ENCODE peak calls at places on chromosomes 7 and 10, in ten cellular contexts. One of them, this sample, is unnamed.

GRCh38 chr10:683448-684071 is 5.9 kb downstream of the DIP2C start:
- DNase-seq in mammary epithelial cell: no peak
- DNase-seq in dorsolateral prefrontal cortex: no peak
- DNase-seq in lower leg skin: peak
- DNase-seq in nephron progenitor cell: no peak
- DNase-seq in IMR-90: peak
- DNase-seq in heart left ventricle: no peak
- DNase-seq in endothelial cell: no peak
- DNase-seq in glutamatergic neuron: no peak
- DNase-seq in activated CD8-positive, alpha-beta T cell treated with anti-CD3 and anti-CD28 coated beads for 36 hours: no peak
- DNase-seq in this sample: peak

GRCh38 chr7:52260046-52260665 is 775.3 kb upstream of the POM121L12 start:
- DNase-seq in dorsolateral prefrontal cortex: no peak
- DNase-seq in glutamatergic neuron: no peak
- DNase-seq in nephron progenitor cell: no peak
- DNase-seq in mammary epithelial cell: no peak
- DNase-seq in endothelial cell: peak
- DNase-seq in IMR-90: no peak
- DNase-seq in heart left ventricle: no peak
- DNase-seq in lower leg skin: no peak
- DNase-seq in activated CD8-positive, alpha-beta T cell treated with anti-CD3 and anti-CD28 coated beads for 36 hours: no peak
- DNase-seq in this sample: no peak

GRCh38 chr7:132100981-132101380 is 475.3 kb downstream of the PLXNA4 start:
- DNase-seq in dorsolateral prefrontal cortex: no peak
- DNase-seq in endothelial cell: no peak
- DNase-seq in nephron progenitor cell: no peak
- DNase-seq in glutamatergic neuron: no peak
- DNase-seq in lower leg skin: peak
- DNase-seq in heart left ventricle: no peak
- DNase-seq in mammary epithelial cell: no peak
- DNase-seq in IMR-90: no peak
- DNase-seq in activated CD8-positive, alpha-beta T cell treated with anti-CD3 and anti-CD28 coated beads for 36 hours: no peak
- DNase-seq in this sample: no peak

GRCh38 chr10:15419279-15419874 is 48.3 kb upstream of the FAM171A1 start:
- DNase-seq in dorsolateral prefrontal cortex: no peak
- DNase-seq in heart left ventricle: no peak
- DNase-seq in mammary epithelial cell: peak
- DNase-seq in nephron progenitor cell: peak
- DNase-seq in IMR-90: peak
- DNase-seq in activated CD8-positive, alpha-beta T cell treated with anti-CD3 and anti-CD28 coated beads for 36 hours: peak
- DNase-seq in lower leg skin: no peak
- DNase-seq in glutamatergic neuron: peak
- DNase-seq in endothelial cell: peak
- DNase-seq in this sample: peak

GRCh38 chr7:106592282-106593027 is 68.5 kb downstream of the CCDC71L start:
- DNase-seq in dorsolateral prefrontal cortex: no peak
- DNase-seq in mammary epithelial cell: no peak
- DNase-seq in activated CD8-positive, alpha-beta T cell treated with anti-CD3 and anti-CD28 coated beads for 36 hours: no peak
- DNase-seq in nephron progenitor cell: no peak
- DNase-seq in endothelial cell: no peak
- DNase-seq in glutamatergic neuron: no peak
- DNase-seq in IMR-90: no peak
- DNase-seq in lower leg skin: no peak
- DNase-seq in heart left ventricle: no peak
- DNase-seq in this sample: no peak

GRCh38 chr10:101291254-101292193 is 62.3 kb upstream of the LBX1 start:
- DNase-seq in activated CD8-positive, alpha-beta T cell treated with anti-CD3 and anti-CD28 coated beads for 36 hours: peak
- DNase-seq in dorsolateral prefrontal cortex: peak
- DNase-seq in nephron progenitor cell: peak
- DNase-seq in heart left ventricle: peak
- DNase-seq in glutamatergic neuron: peak
- DNase-seq in lower leg skin: no peak
- DNase-seq in IMR-90: peak
- DNase-seq in mammary epithelial cell: no peak
- DNase-seq in endothelial cell: peak
- DNase-seq in this sample: no peak

GRCh38 chr10:95246582-95247051 is 44.2 kb downstream of the PDLIM1 start:
- DNase-seq in IMR-90: peak
- DNase-seq in mammary epithelial cell: peak
- DNase-seq in endothelial cell: peak
- DNase-seq in dorsolateral prefrontal cortex: no peak
- DNase-seq in heart left ventricle: peak
- DNase-seq in nephron progenitor cell: peak
- DNase-seq in lower leg skin: peak
- DNase-seq in activated CD8-positive, alpha-beta T cell treated with anti-CD3 and anti-CD28 coated beads for 36 hours: peak
- DNase-seq in glutamatergic neuron: peak
- DNase-seq in this sample: peak

GRCh38 chr7:134947831-134948230 is 38.5 kb upstream of the AGBL3 start:
- DNase-seq in dorsolateral prefrontal cortex: no peak
- DNase-seq in lower leg skin: no peak
- DNase-seq in nephron progenitor cell: no peak
- DNase-seq in heart left ventricle: no peak
- DNase-seq in glutamatergic neuron: no peak
- DNase-seq in endothelial cell: no peak
- DNase-seq in activated CD8-positive, alpha-beta T cell treated with anti-CD3 and anti-CD28 coated beads for 36 hours: no peak
- DNase-seq in IMR-90: no peak
- DNase-seq in mammary epithelial cell: no peak
- DNase-seq in this sample: no peak

GRCh38 chr7:142300689-142301088 is 42.8 kb upstream of the PRSS58 start:
- DNase-seq in heart left ventricle: no peak
- DNase-seq in nephron progenitor cell: peak
- DNase-seq in mammary epithelial cell: no peak
- DNase-seq in lower leg skin: no peak
- DNase-seq in endothelial cell: peak
- DNase-seq in activated CD8-positive, alpha-beta T cell treated with anti-CD3 and anti-CD28 coated beads for 36 hours: peak
- DNase-seq in IMR-90: no peak
- DNase-seq in glutamatergic neuron: peak
- DNase-seq in dorsolateral prefrontal cortex: no peak
- DNase-seq in this sample: no peak

GRCh38 chr7:142301299-142301698 is 43.4 kb upstream of the PRSS58 start:
- DNase-seq in IMR-90: no peak
- DNase-seq in lower leg skin: no peak
- DNase-seq in heart left ventricle: no peak
- DNase-seq in endothelial cell: no peak
- DNase-seq in mammary epithelial cell: no peak
- DNase-seq in dorsolateral prefrontal cortex: no peak
- DNase-seq in activated CD8-positive, alpha-beta T cell treated with anti-CD3 and anti-CD28 coated beads for 36 hours: no peak
- DNase-seq in glutamatergic neuron: no peak
- DNase-seq in nephron progenitor cell: no peak
- DNase-seq in this sample: no peak

GRCh38 chr7:142303650-142304049 is 45.8 kb upstream of the PRSS58 start:
- DNase-seq in mammary epithelial cell: no peak
- DNase-seq in lower leg skin: no peak
- DNase-seq in endothelial cell: peak
- DNase-seq in dorsolateral prefrontal cortex: no peak
- DNase-seq in IMR-90: no peak
- DNase-seq in heart left ventricle: no peak
- DNase-seq in glutamatergic neuron: no peak
- DNase-seq in nephron progenitor cell: peak
- DNase-seq in activated CD8-positive, alpha-beta T cell treated with anti-CD3 and anti-CD28 coated beads for 36 hours: no peak
- DNase-seq in this sample: no peak

GRCh38 chr7:142299226-142299625 is 41.4 kb upstream of the PRSS58 start:
- DNase-seq in glutamatergic neuron: no peak
- DNase-seq in nephron progenitor cell: no peak
- DNase-seq in activated CD8-positive, alpha-beta T cell treated with anti-CD3 and anti-CD28 coated beads for 36 hours: no peak
- DNase-seq in IMR-90: no peak
- DNase-seq in mammary epithelial cell: no peak
- DNase-seq in lower leg skin: no peak
- DNase-seq in endothelial cell: no peak
- DNase-seq in dorsolateral prefrontal cortex: no peak
- DNase-seq in heart left ventricle: no peak
- DNase-seq in this sample: no peak

DNA sequence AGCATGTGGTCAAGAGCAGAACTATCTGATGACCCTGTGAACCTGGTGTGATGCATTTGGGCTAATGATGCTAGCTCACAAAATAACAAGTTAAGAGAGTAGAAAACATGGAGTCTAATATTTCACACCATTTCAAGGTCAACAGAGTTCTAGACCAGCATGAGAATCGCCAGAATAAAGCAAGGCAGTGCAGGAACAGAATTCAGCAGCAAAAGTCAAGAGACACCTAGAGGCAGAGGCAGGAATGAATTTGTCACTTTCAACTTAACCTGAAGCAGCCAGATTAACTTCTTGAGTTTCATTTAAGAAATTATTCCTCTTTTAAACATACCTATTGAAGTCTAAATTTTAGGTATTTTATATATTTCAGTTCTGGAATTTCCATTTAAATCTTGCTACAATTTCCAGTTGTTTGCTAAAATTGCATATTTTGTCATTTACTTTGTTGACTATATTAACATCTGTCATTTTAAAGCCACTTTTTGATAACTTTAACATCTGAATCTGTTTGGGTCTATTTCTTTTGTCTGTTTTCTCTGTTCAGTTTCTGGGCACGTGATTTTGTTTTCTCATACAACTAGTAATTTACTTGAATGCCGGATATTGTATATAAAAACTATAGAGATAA is 44.2 kb upstream of the PRSS58 start:
- DNase-seq in lower leg skin: no peak
- DNase-seq in endothelial cell: no peak
- DNase-seq in heart left ventricle: no peak
- DNase-seq in IMR-90: no peak
- DNase-seq in dorsolateral prefrontal cortex: no peak
- DNase-seq in nephron progenitor cell: no peak
- DNase-seq in glutamatergic neuron: no peak
- DNase-seq in mammary epithelial cell: no peak
- DNase-seq in activated CD8-positive, alpha-beta T cell treated with anti-CD3 and anti-CD28 coated beads for 36 hours: no peak
- DNase-seq in this sample: peak
- TF ChIP-seq CTCF in lower leg skin: no peak
- TF ChIP-seq CTCF in endothelial cell: peak
- TF ChIP-seq CTCF in heart left ventricle: no peak
- TF ChIP-seq CTCF in IMR-90: peak
- TF ChIP-seq CTCF in dorsolateral prefrontal cortex: peak
- TF ChIP-seq CTCF in nephron progenitor cell: peak
- TF ChIP-seq CTCF in glutamatergic neuron: peak
- TF ChIP-seq CTCF in mammary epithelial cell: peak
- TF ChIP-seq CTCF in activated CD8-positive, alpha-beta T cell treated with anti-CD3 and anti-CD28 coated beads for 36 hours: peak
- TF ChIP-seq CTCF in this sample: peak

GRCh38 chr10:37436361-37436760 is 311.0 kb downstream of the ANKRD30A start:
- DNase-seq in lower leg skin: no peak
- DNase-seq in activated CD8-positive, alpha-beta T cell treated with anti-CD3 and anti-CD28 coated beads for 36 hours: no peak
- DNase-seq in mammary epithelial cell: peak
- DNase-seq in dorsolateral prefrontal cortex: no peak
- DNase-seq in heart left ventricle: no peak
- DNase-seq in nephron progenitor cell: no peak
- DNase-seq in IMR-90: no peak
- DNase-seq in endothelial cell: no peak
- DNase-seq in glutamatergic neuron: no peak
- DNase-seq in this sample: no peak

GRCh38 chr10:37434091-37434490 is 308.7 kb downstream of the ANKRD30A start:
- DNase-seq in dorsolateral prefrontal cortex: no peak
- DNase-seq in lower leg skin: no peak
- DNase-seq in activated CD8-positive, alpha-beta T cell treated with anti-CD3 and anti-CD28 coated beads for 36 hours: no peak
- DNase-seq in heart left ventricle: no peak
- DNase-seq in nephron progenitor cell: no peak
- DNase-seq in glutamatergic neuron: no peak
- DNase-seq in mammary epithelial cell: peak
- DNase-seq in endothelial cell: no peak
- DNase-seq in IMR-90: no peak
- DNase-seq in this sample: peak
- TF ChIP-seq CTCF in dorsolateral prefrontal cortex: no peak
- TF ChIP-seq CTCF in lower leg skin: no peak
- TF ChIP-seq CTCF in activated CD8-positive, alpha-beta T cell treated with anti-CD3 and anti-CD28 coated beads for 36 hours: no peak
- TF ChIP-seq CTCF in heart left ventricle: peak
- TF ChIP-seq CTCF in nephron progenitor cell: no peak
- TF ChIP-seq CTCF in glutamatergic neuron: no peak
- TF ChIP-seq CTCF in mammary epithelial cell: no peak
- TF ChIP-seq CTCF in endothelial cell: no peak
- TF ChIP-seq CTCF in IMR-90: no peak
- TF ChIP-seq CTCF in this sample: peak

GRCh38 chr7:102463841-102464576 is 654 bp downstream of the ALKBH4 start:
- DNase-seq in glutamatergic neuron: no peak
- DNase-seq in IMR-90: no peak
- DNase-seq in activated CD8-positive, alpha-beta T cell treated with anti-CD3 and anti-CD28 coated beads for 36 hours: peak
- DNase-seq in endothelial cell: no peak
- DNase-seq in dorsolateral prefrontal cortex: no peak
- DNase-seq in nephron progenitor cell: peak
- DNase-seq in lower leg skin: no peak
- DNase-seq in heart left ventricle: peak
- DNase-seq in mammary epithelial cell: no peak
- DNase-seq in this sample: no peak

GRCh38 chr7:102459221-102459844 is 5.3 kb downstream of the ALKBH4 start:
- DNase-seq in mammary epithelial cell: no peak
- DNase-seq in glutamatergic neuron: no peak
- DNase-seq in IMR-90: no peak
- DNase-seq in activated CD8-positive, alpha-beta T cell treated with anti-CD3 and anti-CD28 coated beads for 36 hours: no peak
- DNase-seq in endothelial cell: no peak
- DNase-seq in lower leg skin: no peak
- DNase-seq in dorsolateral prefrontal cortex: no peak
- DNase-seq in heart left ventricle: no peak
- DNase-seq in nephron progenitor cell: no peak
- DNase-seq in this sample: no peak

GRCh38 chr7:102456327-102456726 is 8.3 kb downstream of the ALKBH4 start:
- DNase-seq in activated CD8-positive, alpha-beta T cell treated with anti-CD3 and anti-CD28 coated beads for 36 hours: no peak
- DNase-seq in mammary epithelial cell: no peak
- DNase-seq in dorsolateral prefrontal cortex: no peak
- DNase-seq in glutamatergic neuron: no peak
- DNase-seq in IMR-90: peak
- DNase-seq in endothelial cell: no peak
- DNase-seq in lower leg skin: no peak
- DNase-seq in nephron progenitor cell: no peak
- DNase-seq in heart left ventricle: no peak
- DNase-seq in this sample: peak

GRCh38 chr7:102457352-102457924 is 7.2 kb downstream of the ALKBH4 start:
- DNase-seq in glutamatergic neuron: no peak
- DNase-seq in activated CD8-positive, alpha-beta T cell treated with anti-CD3 and anti-CD28 coated beads for 36 hours: no peak
- DNase-seq in nephron progenitor cell: no peak
- DNase-seq in mammary epithelial cell: no peak
- DNase-seq in IMR-90: no peak
- DNase-seq in heart left ventricle: no peak
- DNase-seq in lower leg skin: no peak
- DNase-seq in endothelial cell: no peak
- DNase-seq in dorsolateral prefrontal cortex: no peak
- DNase-seq in this sample: no peak

DNA sequence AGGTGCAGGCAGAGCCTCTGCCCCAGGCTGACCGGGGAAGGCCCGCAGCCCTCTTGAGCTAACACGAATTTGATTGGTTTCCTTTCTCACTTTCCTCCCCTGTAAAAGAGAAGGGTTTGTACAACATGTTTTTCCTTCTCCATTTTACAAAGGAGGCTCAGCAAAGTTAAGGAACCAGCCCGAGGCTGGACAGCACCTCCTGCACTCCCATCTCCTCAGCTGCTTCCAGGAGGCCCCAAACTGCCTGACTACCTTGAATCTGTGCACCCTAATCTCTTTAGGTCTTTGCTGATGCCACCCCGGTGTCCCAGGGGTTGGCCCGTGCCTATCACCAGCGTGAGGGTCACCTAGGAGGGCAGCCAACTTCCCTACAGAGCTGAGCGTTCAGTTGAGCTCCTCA is 4.2 kb downstream of the ALKBH4 start:
- DNase-seq in heart left ventricle: no peak
- DNase-seq in IMR-90: no peak
- DNase-seq in activated CD8-positive, alpha-beta T cell treated with anti-CD3 and anti-CD28 coated beads for 36 hours: no peak
- DNase-seq in mammary epithelial cell: no peak
- DNase-seq in nephron progenitor cell: no peak
- DNase-seq in lower leg skin: no peak
- DNase-seq in glutamatergic neuron: no peak
- DNase-seq in endothelial cell: no peak
- DNase-seq in dorsolateral prefrontal cortex: no peak
- DNase-seq in this sample: no peak
- TF ChIP-seq CTCF in heart left ventricle: no peak
- TF ChIP-seq CTCF in IMR-90: no peak
- TF ChIP-seq CTCF in activated CD8-positive, alpha-beta T cell treated with anti-CD3 and anti-CD28 coated beads for 36 hours: no peak
- TF ChIP-seq CTCF in mammary epithelial cell: no peak
- TF ChIP-seq CTCF in nephron progenitor cell: no peak
- TF ChIP-seq CTCF in lower leg skin: no peak
- TF ChIP-seq CTCF in glutamatergic neuron: no peak
- TF ChIP-seq CTCF in endothelial cell: no peak
- TF ChIP-seq CTCF in dorsolateral prefrontal cortex: no peak
- TF ChIP-seq CTCF in this sample: no peak

GRCh38 chr7:84677386-84677785 is 482.8 kb upstream of the SEMA3A start:
- DNase-seq in dorsolateral prefrontal cortex: no peak
- DNase-seq in heart left ventricle: no peak
- DNase-seq in lower leg skin: peak
- DNase-seq in activated CD8-positive, alpha-beta T cell treated with anti-CD3 and anti-CD28 coated beads for 36 hours: no peak
- DNase-seq in nephron progenitor cell: no peak
- DNase-seq in mammary epithelial cell: peak
- DNase-seq in glutamatergic neuron: no peak
- DNase-seq in endothelial cell: no peak
- DNase-seq in IMR-90: no peak
- DNase-seq in this sample: no peak
- TF ChIP-seq CTCF in dorsolateral prefrontal cortex: no peak
- TF ChIP-seq CTCF in heart left ventricle: no peak
- TF ChIP-seq CTCF in lower leg skin: no peak
- TF ChIP-seq CTCF in activated CD8-positive, alpha-beta T cell treated with anti-CD3 and anti-CD28 coated beads for 36 hours: no peak
- TF ChIP-seq CTCF in nephron progenitor cell: no peak
- TF ChIP-seq CTCF in mammary epithelial cell: no peak
- TF ChIP-seq CTCF in glutamatergic neuron: no peak
- TF ChIP-seq CTCF in endothelial cell: no peak
- TF ChIP-seq CTCF in IMR-90: no peak
- TF ChIP-seq CTCF in this sample: no peak